ENCODE peak calls at places on chromosomes 5 and 9, in five cellular contexts. W, I, G, R and O are unnamed samples. For H3K27me3, the result is how much of the 10 kb centered on the place peaks cover.

GRCh38 chr5:119393746-119394145 is 37.9 kb downstream of the TNFAIP8 start:
- DNase-seq in I (peak), W (no peak), G (no peak), R (no peak), O (no peak)

GRCh38 chr5:113268232-113268631 is 166.6 kb downstream of the TSSK1B start:
- DNase-seq in G (no peak), I (no peak), W (no peak), R (no peak), O (no peak)

GRCh38 chr9:121359358-121360294 is 10.4 kb downstream of the STOM start:
- DNase-seq in I (no peak), W (no peak), G (no peak), R (no peak), O (no peak)

GRCh38 chr5:17359451-17359965 is 138.5 kb upstream of the TAF11L2 start:
- DNase-seq in W (no peak), I (no peak), R (no peak), G (no peak), O (no peak)

GRCh38 chr5:176716320-176716719 is 69.0 kb downstream of the TSPAN17 start:
- DNase-seq in I (no peak), G (no peak), W (no peak), R (no peak), O (no peak)

GRCh38 chr5:67045816-67046740 is 150.5 kb downstream of the CD180 start:
- DNase-seq in R (no peak), W (no peak), G (no peak), I (no peak), O (no peak)

GRCh38 chr9:125674981-125675973 is 31.7 kb downstream of the MAPKAP1 start:
- DNase-seq in W (no peak), G (no peak), I (peak), R (no peak), O (no peak)

GRCh38 chr5:883475-884181 is 9.0 kb downstream of the BRD9 start:
- DNase-seq in R (peak), G (no peak), W (no peak), I (no peak), O (peak)

GRCh38 chr5:1054018-1054798 is 45.6 kb downstream of the NKD2 start:
- DNase-seq in W (peak), I (no peak), G (no peak), R (no peak), O (no peak)

GRCh38 chr9:133400292-133400691 is 17.5 kb downstream of the REXO4 start:
- DNase-seq in G (no peak), W (no peak), I (no peak), R (no peak), O (no peak)

GRCh38 chr9:96449522-96449843 is 486 bp upstream of the HABP4 start:
- DNase-seq in R (no peak), G (no peak), W (peak), I (no peak), O (no peak)

GRCh38 chr9:96448546-96449170 is 1.3 kb upstream of the HABP4 start:
- DNase-seq in W (no peak), R (no peak), I (no peak), G (no peak), O (no peak)

GRCh38 chr9:96450613-96451544 is 910 bp downstream of the HABP4 start:
- DNase-seq in G (no peak), W (peak), R (peak), I (peak), O (peak)

GRCh38 chr9:96447406-96447805 is 2.6 kb upstream of the HABP4 start:
- DNase-seq in R (no peak), W (no peak), I (no peak), G (no peak), O (no peak)

GRCh38 chr9:96449844-96450612 is at the start of gene HABP4:
- DNase-seq in W (peak), R (peak), G (peak), I (peak), O (peak)
- TF ChIP-seq POLR2AphosphoS5 in W (peak), R (no peak), G (peak), I (peak), O (peak)

GRCh38 chr9:108836771-108837170 is 19.0 kb downstream of the ACTL7B start:
- DNase-seq in I (no peak), G (no peak), W (no peak), R (no peak), O (no peak)
- TF ChIP-seq CTCF in I (no peak), G (no peak), W (no peak), R (no peak), O (no peak)

DNA sequence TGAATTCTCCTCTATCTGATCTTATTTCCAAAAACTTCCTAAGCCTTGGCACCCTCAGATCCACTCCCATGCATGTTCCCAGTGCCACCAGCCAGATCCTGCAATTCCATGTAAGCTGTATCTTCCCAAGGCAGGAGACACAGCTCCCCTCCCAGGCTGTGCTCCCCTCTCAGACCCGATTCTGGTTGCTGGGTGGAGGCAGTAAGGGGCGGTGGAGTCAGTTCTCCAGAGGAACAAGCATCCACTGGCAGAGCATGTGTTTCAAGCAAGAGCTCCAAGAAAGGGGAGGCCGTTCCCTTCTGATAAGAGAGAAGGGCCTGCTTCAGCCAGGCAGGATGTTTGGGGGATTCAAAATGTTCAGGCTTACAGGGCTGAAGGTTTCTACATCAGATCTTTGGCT is 13.0 kb upstream of the FOXI1 start:
- DNase-seq in W (no peak), R (no peak), G (no peak), I (no peak), O (no peak)
- H3K27me3 ChIP-seq in W (under half), R (under half), G (under half), I (under half), O (under half)

DNA sequence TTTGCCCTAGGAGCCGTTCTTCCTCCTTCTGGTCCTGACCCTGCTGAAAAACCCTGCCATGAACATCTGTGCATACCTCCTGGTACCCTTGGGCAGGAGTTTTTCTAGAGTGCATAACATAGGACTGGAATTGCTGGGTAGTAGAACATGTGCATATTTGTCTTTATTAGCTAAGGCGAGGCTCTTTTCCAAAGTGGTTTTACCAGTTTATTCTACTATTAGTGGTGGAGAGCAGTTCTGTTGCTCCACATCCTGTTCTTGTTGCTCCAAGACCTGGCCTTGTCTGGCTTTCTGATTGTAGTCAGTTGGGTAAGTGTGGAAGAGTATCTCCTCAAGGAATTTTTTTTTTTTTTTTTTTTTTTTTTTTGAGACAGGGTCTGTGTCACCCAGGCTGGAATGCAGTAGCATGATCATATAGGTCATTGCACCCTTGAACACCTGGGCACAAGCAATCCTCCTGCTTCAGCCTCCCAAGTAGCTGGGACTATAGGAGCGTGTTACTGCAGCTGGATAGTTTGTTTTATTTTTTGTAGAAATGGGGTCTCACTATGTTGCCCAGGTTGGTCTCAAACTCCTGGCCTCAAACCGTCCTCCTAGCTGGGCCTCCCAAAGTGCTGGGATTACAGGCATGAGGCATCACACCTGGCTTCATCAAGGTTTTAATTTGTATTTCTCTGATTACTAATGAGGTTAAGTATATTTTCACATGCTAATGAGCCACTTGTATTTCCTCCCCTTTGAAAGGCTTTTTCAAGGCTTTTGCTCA is 85.2 kb downstream of the SPRY4 start:
- DNase-seq in R (no peak), W (no peak), I (no peak), G (no peak), O (no peak)
- TF ChIP-seq POLR2AphosphoS5 in R (no peak), W (no peak), I (no peak), G (no peak), O (no peak)

DNA sequence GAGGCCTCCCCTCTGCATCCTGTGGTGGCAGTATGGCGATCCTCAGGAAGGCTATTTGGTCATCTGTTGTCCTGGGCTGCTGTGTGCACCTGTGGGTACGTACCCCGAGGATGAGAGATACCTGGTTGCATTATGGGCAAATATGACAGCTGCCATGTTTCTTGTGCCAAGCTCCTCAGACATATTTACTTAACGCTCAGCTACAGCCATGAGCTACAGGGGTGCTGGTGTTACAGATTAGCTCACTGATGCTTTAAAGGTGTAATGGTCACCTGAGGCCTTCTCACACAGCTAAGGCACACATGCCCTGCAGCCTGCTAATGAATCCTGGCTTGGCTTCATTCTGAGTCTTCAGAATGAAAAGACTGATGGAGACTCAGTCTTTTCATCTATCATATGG is 12.0 kb downstream of the NDST1 start:
- DNase-seq in G (no peak), W (no peak), I (no peak), R (no peak), O (no peak)
- TF ChIP-seq CTCF in G (no peak), W (no peak), I (no peak), R (no peak), O (no peak)

GRCh38 chr5:26959290-26959689 is 79.1 kb downstream of the CDH9 start:
- DNase-seq in R (no peak), G (no peak), I (no peak), W (no peak), O (no peak)
- H3K27me3 ChIP-seq in R (under half), G (under half), I (under half), W (under half), O (under half)

DNA sequence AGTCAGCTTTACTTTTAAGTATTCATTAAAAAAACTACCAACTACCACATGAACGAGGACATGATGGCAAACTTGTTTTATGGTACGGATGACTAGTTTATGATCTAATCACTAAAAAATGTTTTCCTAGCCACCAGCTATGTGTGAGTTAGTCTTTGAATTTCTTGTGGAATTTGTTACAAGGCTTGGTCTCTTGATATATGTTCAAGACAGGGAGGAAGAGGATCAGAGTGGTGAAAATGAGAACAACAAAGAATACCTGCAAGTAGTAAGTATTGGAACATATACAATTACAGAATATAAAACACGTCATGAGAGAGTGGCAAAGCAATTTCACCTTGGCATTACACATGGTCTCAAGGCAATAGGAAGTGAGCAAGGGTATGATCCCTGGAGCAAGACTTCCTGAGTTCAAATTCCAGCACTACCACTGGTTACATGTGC is 548.6 kb upstream of the TLE4 start:
- DNase-seq in I (peak), G (no peak), W (no peak), R (no peak), O (no peak)
- TF ChIP-seq POLR2AphosphoS5 in I (no peak), G (no peak), W (no peak), R (no peak), O (no peak)